ENCODE peak calls at places on chromosomes 6 and 20, in nine cellular contexts. E is GM23338, M is ovary, T is transverse colon, S is fibroblast of lung, H is H9, D is A549, K is tibial nerve, P is heart left ventricle. F is an unnamed sample.

GRCh38 chr20:663315-664090 is 10.5 kb upstream of the SRXN1 start:
- DNase-seq in E (peak; percentile 88), M (no peak), T (no peak), S (no peak), H (peak; percentile 77), D (no peak), K (no peak), P (no peak), F (no peak)

GRCh38 chr6:39206250-39206721 is 23.0 kb downstream of the KCNK5 start:
- DNase-seq in E (peak; percentile 37), M (no peak), T (no peak), S (no peak), H (peak; percentile 51), D (no peak), K (no peak), P (no peak), F (peak; percentile 84)

GRCh38 chr6:149727793-149728498 is 10.0 kb upstream of the LATS1 start:
- DNase-seq in E (no peak), M (no peak), T (no peak), S (no peak), H (no peak), D (no peak), K (no peak), P (no peak), F (no peak)

GRCh38 chr6:44216677-44217331 is at the start of gene MYMX:
- DNase-seq in E (peak; percentile 81), M (peak; percentile 55), T (no peak), S (no peak), H (peak; percentile 72), D (no peak), K (no peak), P (no peak), F (no peak)

GRCh38 chr6:156701961-156702360 is 75.2 kb upstream of the ARID1B start:
- DNase-seq in E (no peak), M (no peak), T (no peak), S (no peak), H (no peak), D (no peak), K (no peak), P (no peak), F (no peak)

GRCh38 chr6:137571854-137572253 is 77.7 kb upstream of the OLIG3 start:
- DNase-seq in E (peak; percentile 76), M (no peak), T (peak; percentile 44), S (no peak), H (peak; percentile 57), D (peak; percentile 4), K (peak; percentile 12), P (no peak), F (peak; percentile 42)

GRCh38 chr6:122008105-122009100 is 391.0 kb upstream of the HSF2 start:
- DNase-seq in E (peak; percentile 16), M (no peak), T (no peak), S (no peak), H (no peak), D (no peak), K (no peak), P (no peak), F (no peak)

GRCh38 chr6:113361014-113361645 is 496.0 kb upstream of the MARCKS start:
- DNase-seq in E (no peak), M (no peak), T (no peak), S (peak; percentile 59), H (no peak), D (no peak), K (no peak), P (no peak), F (no peak)

GRCh38 chr6:36247691-36248090 is 22.2 kb upstream of the PNPLA1 start:
- DNase-seq in E (no peak), M (no peak), T (no peak), S (no peak), H (no peak), D (no peak), K (peak; percentile 19), P (no peak), F (no peak)

GRCh38 chr20:43448748-43449535 is 8.8 kb upstream of the SRSF6 start:
- DNase-seq in E (peak; percentile 76), M (peak; percentile 25), T (peak; percentile 30), S (peak; percentile 33), H (peak; percentile 66), D (peak; percentile 72), K (peak; percentile 32), P (no peak), F (peak; percentile 32)

GRCh38 chr6:88246654-88247053 is 80.5 kb upstream of the CNR1 start:
- DNase-seq in E (no peak), M (no peak), T (no peak), S (no peak), H (no peak), D (no peak), K (no peak), P (no peak), F (no peak)

GRCh38 chr6:11218827-11219826 is 13.3 kb downstream of the NEDD9 start:
- DNase-seq in E (no peak), M (no peak), T (peak; percentile 67), S (no peak), H (no peak), D (peak; percentile 50), K (peak; percentile 65), P (no peak), F (peak; percentile 40)

GRCh38 chr20:63071541-63072181 is 64.9 kb upstream of the BHLHE23 start:
- DNase-seq in E (peak; percentile 84), M (no peak), T (no peak), S (peak; percentile 11), H (peak; percentile 92), D (peak; percentile 63), K (no peak), P (peak; percentile 39), F (no peak)

GRCh38 chr6:111502154-111502553 is 19.1 kb upstream of the REV3L start:
- DNase-seq in E (no peak), M (no peak), T (no peak), S (no peak), H (no peak), D (no peak), K (no peak), P (no peak), F (no peak)

GRCh38 chr6:111503194-111503593 is 20.2 kb upstream of the REV3L start:
- DNase-seq in E (peak; percentile 59), M (no peak), T (no peak), S (no peak), H (no peak), D (no peak), K (no peak), P (no peak), F (no peak)

GRCh38 chr6:111499269-111499793 is 16.3 kb upstream of the REV3L start:
- DNase-seq in E (no peak), M (no peak), T (no peak), S (no peak), H (no peak), D (no peak), K (no peak), P (no peak), F (no peak)

GRCh38 chr6:111503660-111504059 is 20.6 kb upstream of the REV3L start:
- DNase-seq in E (no peak), M (no peak), T (no peak), S (peak; percentile 44), H (no peak), D (no peak), K (no peak), P (no peak), F (no peak)
- H3K27ac ChIP-seq in E (no peak overlapping the region), M (no peak overlapping the region), T (no peak overlapping the region), S (no peak overlapping the region), H (no peak overlapping the region), D (no peak overlapping the region), K (no peak overlapping the region), P (no peak overlapping the region), F (no peak overlapping the region)

DNA sequence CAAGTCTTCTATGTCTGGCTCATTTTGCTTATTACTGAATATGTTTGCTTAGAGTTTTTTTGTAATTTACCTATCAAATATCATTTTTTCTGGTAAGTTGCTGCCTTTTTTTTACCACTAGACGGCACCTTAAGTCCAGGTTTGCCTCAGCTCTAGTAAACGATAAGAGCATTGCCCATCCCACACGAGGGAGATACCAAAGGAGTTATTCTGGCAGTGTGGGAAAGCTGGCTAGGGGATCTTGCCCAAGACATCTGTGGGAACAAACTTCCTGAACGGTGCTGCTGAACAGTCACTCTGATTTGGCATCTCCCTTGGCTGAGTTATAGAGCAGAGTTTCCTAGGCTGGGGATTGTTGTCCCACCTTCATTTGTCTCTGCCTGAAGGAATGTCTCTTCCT is 306.4 kb downstream of the COL12A1 start:
- DNase-seq in E (peak; percentile 50), M (no peak), T (no peak), S (peak; percentile 59), H (no peak), D (no peak), K (no peak), P (no peak), F (no peak)
- TF ChIP-seq CTCF in E (peak; percentile 60), M (no peak), T (no peak), S (no peak), H (peak; percentile 58), D (no peak), K (no peak), P (no peak), F (no peak)

DNA sequence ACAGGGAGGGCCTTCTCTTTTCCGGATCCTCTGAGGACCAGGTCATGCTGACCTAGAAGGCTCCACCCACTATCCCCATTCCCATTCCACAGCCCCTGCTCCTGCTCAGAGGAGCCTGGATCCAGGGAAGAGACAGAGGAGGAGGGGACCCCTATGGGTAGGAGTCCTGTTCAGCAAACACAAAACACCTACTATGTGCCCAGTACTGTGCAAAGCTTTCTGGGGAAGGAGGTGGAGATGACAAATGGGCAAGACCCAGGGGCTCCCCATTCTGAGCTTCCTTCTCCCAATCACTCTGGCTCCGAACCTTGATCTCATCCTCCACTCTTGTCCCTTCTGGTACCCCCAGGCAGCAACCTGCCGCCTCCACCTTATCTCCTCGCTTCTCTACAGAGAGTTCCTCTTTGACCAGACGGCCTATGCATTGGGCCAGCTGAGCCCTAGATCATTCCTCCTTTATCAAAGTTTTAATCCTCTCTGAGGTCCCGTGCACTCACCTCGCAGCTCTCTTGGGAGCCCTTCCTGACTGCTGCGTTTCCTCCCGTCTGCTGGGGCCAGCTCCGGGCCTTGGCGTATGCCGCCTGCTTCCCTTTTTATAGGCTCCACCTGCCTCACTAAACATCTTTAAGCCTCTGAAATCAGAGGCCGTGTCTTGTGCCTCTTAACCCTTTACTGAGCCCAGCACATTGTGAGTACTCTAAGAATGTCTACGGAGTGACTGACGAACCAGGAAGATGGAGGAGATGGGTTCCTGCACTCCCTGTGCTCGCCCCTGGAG is 70.5 kb upstream of the CCDC167 start:
- DNase-seq in E (no peak), M (no peak), T (no peak), S (no peak), H (no peak), D (no peak), K (no peak), P (no peak), F (no peak)
- H3K27ac ChIP-seq in E (no peak overlapping the region), M (no peak overlapping the region), T (no peak overlapping the region), S (no peak overlapping the region), H (no peak overlapping the region), D (no peak overlapping the region), K (no peak overlapping the region), P (no peak overlapping the region), F (no peak overlapping the region)

GRCh38 chr6:170561550-170561949 is 7.4 kb downstream of the TBP start:
- DNase-seq in E (no peak), M (no peak), T (no peak), S (no peak), H (no peak), D (no peak), K (no peak), P (no peak), F (no peak)
- TF ChIP-seq CTCF in E (no peak), M (no peak), T (no peak), S (no peak), H (no peak), D (no peak), K (no peak), P (no peak), F (no peak)